ENCODE peak calls at places on chromosomes 1 and 21, in six cellular contexts. One of them, this sample, is unnamed. For H3K4me1, the result is how much of the 10 kb centered on the place peaks cover.

GRCh38 chr21:37994211-37994610 is 78.0 kb upstream of the KCNJ6 start:
- DNase-seq in PC-3: peak
- DNase-seq in PC-9: no peak
- DNase-seq in GM23338: no peak
- DNase-seq in fibroblast of lung: no peak
- DNase-seq in K562: peak
- DNase-seq in this sample: no peak

GRCh38 chr21:44427241-44428120 is 27.8 kb upstream of the LRRC3 start:
- DNase-seq in PC-3: no peak
- DNase-seq in PC-9: no peak
- DNase-seq in GM23338: no peak
- DNase-seq in fibroblast of lung: no peak
- DNase-seq in K562: no peak
- DNase-seq in this sample: no peak

GRCh38 chr1:154972517-154973343 is 1.8 kb upstream of the CKS1B start:
- DNase-seq in PC-3: peak
- DNase-seq in PC-9: peak
- DNase-seq in GM23338: peak
- DNase-seq in fibroblast of lung: peak
- DNase-seq in K562: no peak
- DNase-seq in this sample: peak

GRCh38 chr1:12434174-12434573 is 183.8 kb downstream of the DHRS3 start:
- DNase-seq in PC-3: peak
- DNase-seq in PC-9: no peak
- DNase-seq in GM23338: no peak
- DNase-seq in fibroblast of lung: peak
- DNase-seq in K562: no peak
- DNase-seq in this sample: peak

GRCh38 chr1:93435443-93435842 is 12.5 kb upstream of the FNBP1L start:
- DNase-seq in PC-3: no peak
- DNase-seq in PC-9: no peak
- DNase-seq in GM23338: no peak
- DNase-seq in fibroblast of lung: no peak
- DNase-seq in K562: no peak
- DNase-seq in this sample: no peak

GRCh38 chr1:195733408-195733807 is 874.8 kb downstream of the KCNT2 start:
- DNase-seq in PC-3: no peak
- DNase-seq in PC-9: no peak
- DNase-seq in GM23338: no peak
- DNase-seq in fibroblast of lung: no peak
- DNase-seq in K562: no peak
- DNase-seq in this sample: no peak

GRCh38 chr1:188325211-188325610 is 1496.5 kb downstream of the PLA2G4A start:
- DNase-seq in PC-3: no peak
- DNase-seq in PC-9: no peak
- DNase-seq in GM23338: no peak
- DNase-seq in fibroblast of lung: no peak
- DNase-seq in K562: no peak
- DNase-seq in this sample: no peak

GRCh38 chr1:201555593-201555945 is 16.6 kb downstream of the NAV1 start:
- DNase-seq in PC-3: no peak
- DNase-seq in PC-9: no peak
- DNase-seq in GM23338: no peak
- DNase-seq in fibroblast of lung: no peak
- DNase-seq in K562: no peak
- DNase-seq in this sample: no peak

GRCh38 chr1:42962641-42963377 is 4.1 kb upstream of the SLC2A1 start:
- DNase-seq in PC-3: peak
- DNase-seq in PC-9: no peak
- DNase-seq in GM23338: peak
- DNase-seq in fibroblast of lung: peak
- DNase-seq in K562: peak
- DNase-seq in this sample: no peak

GRCh38 chr1:16151985-16152384 is 3.9 kb downstream of the EPHA2 start:
- DNase-seq in PC-3: no peak
- DNase-seq in PC-9: peak
- DNase-seq in GM23338: no peak
- DNase-seq in fibroblast of lung: no peak
- DNase-seq in K562: no peak
- DNase-seq in this sample: no peak

GRCh38 chr1:94832446-94832845 is 12.3 kb downstream of the SLC44A3 start:
- DNase-seq in PC-3: no peak
- DNase-seq in PC-9: no peak
- DNase-seq in GM23338: no peak
- DNase-seq in fibroblast of lung: no peak
- DNase-seq in K562: no peak
- DNase-seq in this sample: no peak

GRCh38 chr1:63668298-63668697 is 75.1 kb downstream of the PGM1 start:
- DNase-seq in PC-3: no peak
- DNase-seq in PC-9: no peak
- DNase-seq in GM23338: no peak
- DNase-seq in fibroblast of lung: peak
- DNase-seq in K562: no peak
- DNase-seq in this sample: no peak

GRCh38 chr1:30534551-30534940 is 188.8 kb downstream of the MATN1 start:
- DNase-seq in PC-3: no peak
- DNase-seq in PC-9: no peak
- DNase-seq in GM23338: no peak
- DNase-seq in fibroblast of lung: no peak
- DNase-seq in K562: no peak
- DNase-seq in this sample: no peak

GRCh38 chr1:221693087-221693486 is 48.8 kb downstream of the DUSP10 start:
- DNase-seq in PC-3: no peak
- DNase-seq in PC-9: no peak
- DNase-seq in GM23338: peak
- DNase-seq in fibroblast of lung: no peak
- DNase-seq in K562: peak
- DNase-seq in this sample: no peak

GRCh38 chr1:28540651-28541050 is 12.2 kb upstream of the TRNAU1AP start:
- DNase-seq in PC-3: peak
- DNase-seq in PC-9: no peak
- DNase-seq in GM23338: peak
- DNase-seq in fibroblast of lung: no peak
- DNase-seq in K562: no peak
- DNase-seq in this sample: no peak

GRCh38 chr1:221708076-221708571 is 33.8 kb downstream of the DUSP10 start:
- DNase-seq in PC-3: no peak
- DNase-seq in PC-9: no peak
- DNase-seq in GM23338: no peak
- DNase-seq in fibroblast of lung: peak
- DNase-seq in K562: peak
- DNase-seq in this sample: no peak

GRCh38 chr21:31713973-31714740 is 17.8 kb downstream of the SCAF4 start:
- DNase-seq in PC-3: peak
- DNase-seq in PC-9: no peak
- DNase-seq in GM23338: no peak
- DNase-seq in fibroblast of lung: peak
- DNase-seq in K562: no peak
- DNase-seq in this sample: peak

GRCh38 chr1:217389895-217390294 is 241.0 kb downstream of the GPATCH2 start:
- DNase-seq in PC-3: no peak
- DNase-seq in PC-9: no peak
- DNase-seq in GM23338: no peak
- DNase-seq in fibroblast of lung: no peak
- DNase-seq in K562: no peak
- DNase-seq in this sample: no peak

GRCh38 chr1:224259986-224260385 is 70.0 kb downstream of the NVL start:
- DNase-seq in PC-3: peak
- DNase-seq in PC-9: peak
- DNase-seq in GM23338: no peak
- DNase-seq in fibroblast of lung: peak
- DNase-seq in K562: no peak
- DNase-seq in this sample: no peak

GRCh38 chr1:169550294-169550693 is 36.0 kb downstream of the F5 start:
- DNase-seq in PC-3: peak
- DNase-seq in PC-9: peak
- DNase-seq in GM23338: peak
- DNase-seq in fibroblast of lung: peak
- DNase-seq in K562: peak
- DNase-seq in this sample: peak

GRCh38 chr21:21460979-21461378 is 462.8 kb downstream of the NCAM2 start:
- DNase-seq in PC-3: no peak
- DNase-seq in PC-9: no peak
- DNase-seq in GM23338: no peak
- DNase-seq in fibroblast of lung: no peak
- DNase-seq in K562: no peak
- DNase-seq in this sample: no peak

DNA sequence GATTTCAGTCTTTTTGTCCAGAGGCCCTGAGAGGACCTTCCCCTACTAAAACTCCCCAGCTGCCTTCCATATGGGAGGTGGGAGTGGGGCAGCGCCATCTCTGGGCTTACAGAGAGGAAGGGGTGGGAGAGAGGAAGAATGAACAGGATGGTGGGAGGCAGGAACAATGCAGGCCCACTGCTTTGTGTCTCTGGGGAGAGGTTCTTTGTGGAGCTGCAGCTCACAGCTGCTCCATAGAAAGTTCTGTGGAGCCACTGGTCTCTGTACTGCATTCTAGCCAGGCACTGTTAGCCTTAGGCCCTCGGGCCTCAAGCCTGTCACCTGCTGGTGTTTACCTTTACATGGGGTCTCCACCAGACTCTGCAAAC is 43.7 kb upstream of the A3GALT2 start:
- DNase-seq in PC-3: no peak
- DNase-seq in PC-9: no peak
- DNase-seq in GM23338: no peak
- DNase-seq in fibroblast of lung: no peak
- DNase-seq in K562: no peak
- DNase-seq in this sample: peak
- H3K27ac ChIP-seq in PC-3: no peak
- H3K27ac ChIP-seq in PC-9: no peak
- H3K27ac ChIP-seq in GM23338: no peak
- H3K27ac ChIP-seq in fibroblast of lung: no peak
- H3K27ac ChIP-seq in K562: no peak
- H3K27ac ChIP-seq in this sample: peak

DNA sequence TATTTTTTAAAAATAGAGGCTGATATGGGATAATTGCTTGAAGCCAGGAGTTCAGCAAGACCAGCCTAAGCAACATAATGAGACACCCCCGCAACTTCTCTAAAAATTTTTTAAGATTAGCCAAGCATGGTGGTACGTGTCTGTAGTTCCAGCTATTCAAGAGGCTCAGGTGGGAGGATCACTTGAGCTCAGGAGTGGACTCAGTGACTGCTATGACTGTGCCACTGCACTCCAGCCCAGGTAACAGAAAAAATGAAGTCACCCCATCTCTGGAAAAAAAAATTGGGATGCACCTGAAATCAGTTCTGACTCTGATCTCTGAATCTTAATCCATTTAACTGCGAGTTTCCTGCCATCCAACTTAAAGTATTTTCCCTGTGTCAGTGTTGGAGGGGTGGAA is 124.2 kb downstream of the MRPS6 start:
- DNase-seq in PC-3: no peak
- DNase-seq in PC-9: no peak
- DNase-seq in GM23338: no peak
- DNase-seq in fibroblast of lung: no peak
- DNase-seq in K562: no peak
- DNase-seq in this sample: no peak
- TF ChIP-seq EZH2 in PC-3: no peak
- TF ChIP-seq EZH2 in PC-9: no peak
- TF ChIP-seq EZH2 in GM23338: no peak
- TF ChIP-seq EZH2 in fibroblast of lung: no peak
- TF ChIP-seq EZH2 in K562: no peak
- TF ChIP-seq EZH2 in this sample: no peak

GRCh38 chr1:203797948-203798347 is 2.5 kb downstream of the ZBED6 start:
- DNase-seq in PC-3: peak
- DNase-seq in PC-9: no peak
- DNase-seq in GM23338: no peak
- DNase-seq in fibroblast of lung: no peak
- DNase-seq in K562: peak
- DNase-seq in this sample: peak

GRCh38 chr1:203796223-203796747 is 862 bp downstream of the ZBED6 start:
- DNase-seq in PC-3: peak
- DNase-seq in PC-9: no peak
- DNase-seq in GM23338: peak
- DNase-seq in fibroblast of lung: peak
- DNase-seq in K562: no peak
- DNase-seq in this sample: peak

GRCh38 chr1:203797216-203797615 is 1.8 kb downstream of the ZBED6 start:
- DNase-seq in PC-3: no peak
- DNase-seq in PC-9: no peak
- DNase-seq in GM23338: no peak
- DNase-seq in fibroblast of lung: no peak
- DNase-seq in K562: no peak
- DNase-seq in this sample: no peak

GRCh38 chr1:203800001-203800400 is 4.6 kb downstream of the ZBED6 start:
- DNase-seq in PC-3: no peak
- DNase-seq in PC-9: no peak
- DNase-seq in GM23338: no peak
- DNase-seq in fibroblast of lung: no peak
- DNase-seq in K562: peak
- DNase-seq in this sample: no peak

DNA sequence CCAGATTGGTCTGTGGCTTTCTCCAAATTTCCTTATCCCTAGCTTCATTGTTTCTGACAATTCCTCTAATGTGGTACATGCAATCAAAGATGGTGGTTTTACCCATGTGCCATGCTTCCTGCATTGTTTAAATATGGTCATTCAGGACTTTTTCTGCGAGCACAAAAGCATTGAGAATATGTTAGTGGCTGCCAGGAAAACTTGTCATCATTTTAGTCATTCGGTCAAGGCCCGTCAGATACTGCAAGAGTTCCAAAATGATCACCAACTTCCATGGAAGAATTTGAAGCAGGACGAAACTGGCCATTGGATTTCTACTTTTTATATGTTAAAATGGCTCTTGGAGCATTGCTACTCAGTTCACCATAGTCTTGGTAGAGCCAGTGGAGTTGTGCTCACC is 3.7 kb downstream of the ZBED6 start:
- DNase-seq in PC-3: no peak
- DNase-seq in PC-9: no peak
- DNase-seq in GM23338: no peak
- DNase-seq in fibroblast of lung: peak
- DNase-seq in K562: no peak
- DNase-seq in this sample: no peak
- H3K4me1 ChIP-seq in PC-3: under half
- H3K4me1 ChIP-seq in PC-9: under half
- H3K4me1 ChIP-seq in GM23338: under half
- H3K4me1 ChIP-seq in fibroblast of lung: under half
- H3K4me1 ChIP-seq in K562: under half
- H3K4me1 ChIP-seq in this sample: half or more

GRCh38 chr1:197180252-197180878 is 33.9 kb upstream of the ASPM start:
- DNase-seq in PC-3: peak
- DNase-seq in PC-9: peak
- DNase-seq in GM23338: peak
- DNase-seq in fibroblast of lung: peak
- DNase-seq in K562: peak
- DNase-seq in this sample: peak

GRCh38 chr1:197183195-197183748 is 36.8 kb upstream of the ASPM start:
- DNase-seq in PC-3: no peak
- DNase-seq in PC-9: no peak
- DNase-seq in GM23338: no peak
- DNase-seq in fibroblast of lung: no peak
- DNase-seq in K562: no peak
- DNase-seq in this sample: no peak

GRCh38 chr1:197181982-197182381 is 35.5 kb upstream of the ASPM start:
- DNase-seq in PC-3: no peak
- DNase-seq in PC-9: no peak
- DNase-seq in GM23338: no peak
- DNase-seq in fibroblast of lung: no peak
- DNase-seq in K562: no peak
- DNase-seq in this sample: no peak

GRCh38 chr1:197184190-197184589 is 37.7 kb upstream of the ASPM start:
- DNase-seq in PC-3: no peak
- DNase-seq in PC-9: no peak
- DNase-seq in GM23338: no peak
- DNase-seq in fibroblast of lung: no peak
- DNase-seq in K562: peak
- DNase-seq in this sample: peak

GRCh38 chr1:197182716-197183115 is 36.2 kb upstream of the ASPM start:
- DNase-seq in PC-3: no peak
- DNase-seq in PC-9: no peak
- DNase-seq in GM23338: no peak
- DNase-seq in fibroblast of lung: no peak
- DNase-seq in K562: no peak
- DNase-seq in this sample: no peak
- H3K27ac ChIP-seq in PC-3: no peak
- H3K27ac ChIP-seq in PC-9: no peak
- H3K27ac ChIP-seq in GM23338: no peak
- H3K27ac ChIP-seq in fibroblast of lung: no peak
- H3K27ac ChIP-seq in K562: no peak
- H3K27ac ChIP-seq in this sample: no peak

This sample was measured in A673.